ENCODE peak calls at places on chromosome 9, in six cellular contexts. Y, O, V, X, Z and C are unnamed samples.

GRCh38 chr9:133938670-133939258 is 53.4 kb downstream of the VAV2 start:
- DNase-seq in Y (no peak), O (no peak), V (no peak), X (no peak), Z (no peak), C (no peak)

GRCh38 chr9:119368681-119369581 is at the start of gene BRINP1:
- DNase-seq in Y (peak), O (peak), V (peak), X (no peak), Z (no peak), C (no peak)

GRCh38 chr9:131627326-131627845 is 82.1 kb downstream of the PRRT1B start:
- DNase-seq in Y (peak), O (no peak), V (no peak), X (no peak), Z (no peak), C (no peak)

GRCh38 chr9:77457916-77458592 is 190.1 kb downstream of the GNA14 start:
- DNase-seq in Y (peak), O (peak), V (peak), X (peak), Z (no peak), C (peak)

GRCh38 chr9:87119328-87119881 is 172.1 kb upstream of the GAS1 start:
- DNase-seq in Y (no peak), O (peak), V (peak), X (no peak), Z (no peak), C (no peak)

GRCh38 chr9:129716091-129716490 is 36.8 kb downstream of the PTGES start:
- DNase-seq in Y (no peak), O (no peak), V (no peak), X (no peak), Z (no peak), C (no peak)

GRCh38 chr9:8349369-8349768 is 549.8 kb upstream of the DMAC1 start:
- DNase-seq in Y (no peak), O (no peak), V (no peak), X (no peak), Z (no peak), C (no peak)

GRCh38 chr9:136345281-136346156 is 18.0 kb downstream of the DNLZ start:
- DNase-seq in Y (peak), O (peak), V (peak), X (no peak), Z (no peak), C (no peak)